ENCODE peak calls at places on chromosomes 13 and 19, in ten cellular contexts. R is globus pallidus; K is NCI-H510A treated with DMSO at 0.1 percent for 48 hours; M is right atrium auricular region; T is activated CD4-positive, alpha-beta T cell treated with anti-CD3 and anti-CD28 coated beads, Interleukin-2, amount 10 ng/mL, durations not matched to agents 7 days and 5 days; G is right lobe of liver; Q is mucosa of gallbladder; X is DMS79; V is pancreas; H is aorta. L is an unnamed sample.

GRCh38 chr13:100100115-100100879 is 11.4 kb downstream of the PCCA start:
- DNase-seq in R (peak), K (no peak), M (no peak), T (no peak), G (peak), Q (peak), X (no peak), V (no peak), H (no peak), L (peak)

GRCh38 chr19:39497850-39498261 is 891 bp upstream of the DLL3 start:
- DNase-seq in R (peak), K (peak), M (no peak), T (no peak), G (no peak), Q (no peak), X (peak), V (no peak), H (peak), L (no peak)

GRCh38 chr13:98083507-98083906 is 59.4 kb upstream of the FARP1 start:
- DNase-seq in R (no peak), K (no peak), M (no peak), T (no peak), G (no peak), Q (no peak), X (no peak), V (no peak), H (no peak), L (no peak)

GRCh38 chr13:47480941-47481340 is 520.1 kb downstream of the SUCLA2 start:
- DNase-seq in R (peak), K (no peak), M (no peak), T (no peak), G (no peak), Q (no peak), X (no peak), V (no peak), H (no peak), L (no peak)

GRCh38 chr13:32878172-32878571 is 138.1 kb upstream of the KL start:
- DNase-seq in R (no peak), K (no peak), M (no peak), T (no peak), G (no peak), Q (no peak), X (no peak), V (no peak), H (no peak), L (no peak)

GRCh38 chr19:18989316-18989715 is 44.0 kb downstream of the SUGP2 start:
- DNase-seq in R (no peak), K (no peak), M (no peak), T (no peak), G (no peak), Q (no peak), X (no peak), V (no peak), H (no peak), L (no peak)

GRCh38 chr13:102267191-102267590 is 134.7 kb downstream of the FGF14 start:
- DNase-seq in R (no peak), K (no peak), M (no peak), T (no peak), G (no peak), Q (no peak), X (no peak), V (no peak), H (no peak), L (no peak)

GRCh38 chr13:108755084-108755483 is 125.7 kb downstream of the MYO16 start:
- DNase-seq in R (no peak), K (no peak), M (no peak), T (no peak), G (no peak), Q (no peak), X (no peak), V (no peak), H (no peak), L (no peak)

GRCh38 chr19:16516381-16516780 is 20.2 kb downstream of the C19orf44 start:
- DNase-seq in R (no peak), K (no peak), M (no peak), T (no peak), G (no peak), Q (no peak), X (no peak), V (no peak), H (no peak), L (no peak)